ENCODE peak calls at places on chromosomes 6 and 20, in eight cellular contexts. One of them, this sample, is unnamed.
A peak's percentile ranks its signal among the peaks of the same experiment; 100 is the strongest.

GRCh38 chr6:130713144-130713543 is 114.1 kb upstream of the SMLR1 start:
- DNase-seq in IMR-90: no peak
- DNase-seq in GM12878: no peak
- DNase-seq in adrenal gland: no peak
- DNase-seq in esophagus squamous epithelium: no peak
- DNase-seq in Peyer's patch: no peak
- DNase-seq in lower leg skin: no peak
- DNase-seq in suprapubic skin: no peak
- DNase-seq in this sample: no peak

GRCh38 chr6:79946242-79946641 is 1.1 kb downstream of the ELOVL4 start:
- DNase-seq in IMR-90: peak; percentile 35
- DNase-seq in GM12878: no peak
- DNase-seq in adrenal gland: no peak
- DNase-seq in esophagus squamous epithelium: no peak
- DNase-seq in Peyer's patch: no peak
- DNase-seq in lower leg skin: no peak
- DNase-seq in suprapubic skin: no peak
- DNase-seq in this sample: no peak

GRCh38 chr6:89034586-89035251 is 45.8 kb upstream of the PNRC1 start:
- DNase-seq in IMR-90: peak; percentile 49
- DNase-seq in GM12878: no peak
- DNase-seq in adrenal gland: peak; percentile 76
- DNase-seq in esophagus squamous epithelium: no peak
- DNase-seq in Peyer's patch: no peak
- DNase-seq in lower leg skin: no peak
- DNase-seq in suprapubic skin: peak; percentile 80
- DNase-seq in this sample: no peak

GRCh38 chr20:43564455-43564854 is 5.6 kb downstream of the SGK2 start:
- DNase-seq in IMR-90: no peak
- DNase-seq in GM12878: no peak
- DNase-seq in adrenal gland: no peak
- DNase-seq in esophagus squamous epithelium: no peak
- DNase-seq in Peyer's patch: no peak
- DNase-seq in lower leg skin: no peak
- DNase-seq in suprapubic skin: no peak
- DNase-seq in this sample: no peak

GRCh38 chr20:50054626-50055511 is 58.1 kb downstream of the UBE2V1 start:
- DNase-seq in IMR-90: peak; percentile 41
- DNase-seq in GM12878: no peak
- DNase-seq in adrenal gland: no peak
- DNase-seq in esophagus squamous epithelium: no peak
- DNase-seq in Peyer's patch: no peak
- DNase-seq in lower leg skin: no peak
- DNase-seq in suprapubic skin: no peak
- DNase-seq in this sample: no peak

GRCh38 chr20:31816221-31816620 is 2.9 kb upstream of the MYLK2 start:
- DNase-seq in IMR-90: no peak
- DNase-seq in GM12878: no peak
- DNase-seq in adrenal gland: no peak
- DNase-seq in esophagus squamous epithelium: no peak
- DNase-seq in Peyer's patch: no peak
- DNase-seq in lower leg skin: no peak
- DNase-seq in suprapubic skin: no peak
- DNase-seq in this sample: no peak

GRCh38 chr6:54112171-54112650 is 968 bp downstream of the MLIP start:
- DNase-seq in IMR-90: no peak
- DNase-seq in GM12878: no peak
- DNase-seq in adrenal gland: no peak
- DNase-seq in esophagus squamous epithelium: no peak
- DNase-seq in Peyer's patch: no peak
- DNase-seq in lower leg skin: no peak
- DNase-seq in suprapubic skin: no peak
- DNase-seq in this sample: no peak

GRCh38 chr20:22744341-22745193 is 160.2 kb upstream of the FOXA2 start:
- DNase-seq in IMR-90: no peak
- DNase-seq in GM12878: no peak
- DNase-seq in adrenal gland: no peak
- DNase-seq in esophagus squamous epithelium: no peak
- DNase-seq in Peyer's patch: no peak
- DNase-seq in lower leg skin: no peak
- DNase-seq in suprapubic skin: no peak
- DNase-seq in this sample: no peak

GRCh38 chr20:23237166-23237565 is 113.4 kb upstream of the NXT1 start:
- DNase-seq in IMR-90: no peak
- DNase-seq in GM12878: no peak
- DNase-seq in adrenal gland: no peak
- DNase-seq in esophagus squamous epithelium: no peak
- DNase-seq in Peyer's patch: no peak
- DNase-seq in lower leg skin: no peak
- DNase-seq in suprapubic skin: no peak
- DNase-seq in this sample: no peak

GRCh38 chr6:14450133-14451040 is 332.8 kb downstream of the CD83 start:
- DNase-seq in IMR-90: peak; percentile 21
- DNase-seq in GM12878: no peak
- DNase-seq in adrenal gland: no peak
- DNase-seq in esophagus squamous epithelium: no peak
- DNase-seq in Peyer's patch: no peak
- DNase-seq in lower leg skin: no peak
- DNase-seq in suprapubic skin: no peak
- DNase-seq in this sample: no peak

GRCh38 chr6:168493976-168494375 is 53.0 kb downstream of the SMOC2 start:
- DNase-seq in IMR-90: no peak
- DNase-seq in GM12878: no peak
- DNase-seq in adrenal gland: no peak
- DNase-seq in esophagus squamous epithelium: no peak
- DNase-seq in Peyer's patch: no peak
- DNase-seq in lower leg skin: no peak
- DNase-seq in suprapubic skin: no peak
- DNase-seq in this sample: no peak

GRCh38 chr20:10646886-10647420 is 26.8 kb downstream of the JAG1 start:
- DNase-seq in IMR-90: no peak
- DNase-seq in GM12878: no peak
- DNase-seq in adrenal gland: no peak
- DNase-seq in esophagus squamous epithelium: no peak
- DNase-seq in Peyer's patch: no peak
- DNase-seq in lower leg skin: peak; percentile 75
- DNase-seq in suprapubic skin: peak; percentile 60
- DNase-seq in this sample: no peak
- TF ChIP-seq POLR2A in IMR-90: no peak
- TF ChIP-seq POLR2A in GM12878: no peak
- TF ChIP-seq POLR2A in adrenal gland: no peak
- TF ChIP-seq POLR2A in esophagus squamous epithelium: no peak
- TF ChIP-seq POLR2A in Peyer's patch: no peak
- TF ChIP-seq POLR2A in lower leg skin: no peak
- TF ChIP-seq POLR2A in suprapubic skin: no peak
- TF ChIP-seq POLR2A in this sample: no peak

DNA sequence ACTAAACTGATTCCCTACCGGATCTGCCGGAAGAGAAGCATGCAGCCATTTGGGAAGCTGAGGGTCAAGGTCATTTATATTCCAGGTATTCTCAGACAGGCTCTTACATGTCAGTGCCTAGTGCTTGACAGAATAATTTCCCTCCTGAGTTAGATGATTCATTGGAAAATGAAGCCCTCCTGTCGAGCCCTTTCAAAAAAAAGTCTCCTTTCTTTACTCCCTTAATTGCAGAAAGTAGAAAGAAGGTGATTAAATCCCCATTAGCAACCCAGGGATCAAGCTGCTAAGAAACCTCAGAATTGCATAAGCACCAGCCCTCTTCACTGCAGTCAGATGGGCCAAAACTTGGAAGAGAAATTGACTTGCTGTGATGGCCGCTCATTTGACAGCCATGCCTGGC is 60.9 kb upstream of the ARMH2 start:
- DNase-seq in IMR-90: no peak
- DNase-seq in GM12878: no peak
- DNase-seq in adrenal gland: no peak
- DNase-seq in esophagus squamous epithelium: no peak
- DNase-seq in Peyer's patch: no peak
- DNase-seq in lower leg skin: no peak
- DNase-seq in suprapubic skin: no peak
- DNase-seq in this sample: no peak
- TF ChIP-seq POLR2A in IMR-90: no peak
- TF ChIP-seq POLR2A in GM12878: no peak
- TF ChIP-seq POLR2A in adrenal gland: no peak
- TF ChIP-seq POLR2A in esophagus squamous epithelium: no peak
- TF ChIP-seq POLR2A in Peyer's patch: no peak
- TF ChIP-seq POLR2A in lower leg skin: no peak
- TF ChIP-seq POLR2A in suprapubic skin: no peak
- TF ChIP-seq POLR2A in this sample: no peak

DNA sequence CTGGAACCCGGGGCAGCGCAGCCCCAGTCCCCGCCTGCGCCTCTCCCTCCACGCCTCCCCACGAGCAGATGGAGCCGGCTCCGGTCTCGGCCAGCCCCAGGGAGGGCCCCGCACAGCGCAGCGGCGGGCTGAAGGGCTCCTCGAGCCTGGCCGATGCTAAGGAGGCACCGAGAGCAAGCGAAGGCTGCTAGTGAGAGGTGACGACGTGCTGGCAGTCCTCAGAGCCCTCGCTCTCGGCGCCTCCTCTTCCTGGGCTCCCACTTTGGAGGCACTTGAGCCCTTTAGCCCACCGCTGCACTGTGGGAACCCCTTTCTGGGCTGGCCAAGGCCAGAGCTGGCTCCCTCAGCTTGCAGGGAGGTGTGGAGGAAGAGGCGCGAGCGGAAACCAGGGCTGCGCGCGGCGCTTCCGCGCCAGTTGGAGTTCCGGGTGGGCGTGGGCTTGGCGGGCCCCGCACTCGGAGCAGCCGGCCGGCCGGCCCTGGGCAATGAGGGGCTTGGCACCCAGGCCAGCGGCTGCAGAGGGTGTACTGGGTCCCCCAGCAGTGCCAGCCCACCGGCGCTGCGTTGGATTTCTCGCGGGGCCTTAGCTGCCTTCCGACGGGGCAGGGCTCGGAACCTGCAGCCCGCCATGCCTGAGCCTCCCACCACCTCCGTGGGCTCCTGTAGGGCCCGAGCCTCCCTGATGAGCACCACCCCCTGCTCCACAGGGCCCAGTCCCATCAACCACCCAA is 2.5 kb upstream of the TMEM14C start:
- DNase-seq in IMR-90: peak; percentile 17
- DNase-seq in GM12878: no peak
- DNase-seq in adrenal gland: peak; percentile 38
- DNase-seq in esophagus squamous epithelium: no peak
- DNase-seq in Peyer's patch: peak; percentile 56
- DNase-seq in lower leg skin: peak; percentile 86
- DNase-seq in suprapubic skin: no peak
- DNase-seq in this sample: peak; percentile 74
- TF ChIP-seq POLR2A in IMR-90: no peak
- TF ChIP-seq POLR2A in GM12878: peak; percentile 78
- TF ChIP-seq POLR2A in adrenal gland: no peak
- TF ChIP-seq POLR2A in esophagus squamous epithelium: peak; percentile 44
- TF ChIP-seq POLR2A in Peyer's patch: peak; percentile 18
- TF ChIP-seq POLR2A in lower leg skin: no peak
- TF ChIP-seq POLR2A in suprapubic skin: no peak
- TF ChIP-seq POLR2A in this sample: peak; percentile 43

DNA sequence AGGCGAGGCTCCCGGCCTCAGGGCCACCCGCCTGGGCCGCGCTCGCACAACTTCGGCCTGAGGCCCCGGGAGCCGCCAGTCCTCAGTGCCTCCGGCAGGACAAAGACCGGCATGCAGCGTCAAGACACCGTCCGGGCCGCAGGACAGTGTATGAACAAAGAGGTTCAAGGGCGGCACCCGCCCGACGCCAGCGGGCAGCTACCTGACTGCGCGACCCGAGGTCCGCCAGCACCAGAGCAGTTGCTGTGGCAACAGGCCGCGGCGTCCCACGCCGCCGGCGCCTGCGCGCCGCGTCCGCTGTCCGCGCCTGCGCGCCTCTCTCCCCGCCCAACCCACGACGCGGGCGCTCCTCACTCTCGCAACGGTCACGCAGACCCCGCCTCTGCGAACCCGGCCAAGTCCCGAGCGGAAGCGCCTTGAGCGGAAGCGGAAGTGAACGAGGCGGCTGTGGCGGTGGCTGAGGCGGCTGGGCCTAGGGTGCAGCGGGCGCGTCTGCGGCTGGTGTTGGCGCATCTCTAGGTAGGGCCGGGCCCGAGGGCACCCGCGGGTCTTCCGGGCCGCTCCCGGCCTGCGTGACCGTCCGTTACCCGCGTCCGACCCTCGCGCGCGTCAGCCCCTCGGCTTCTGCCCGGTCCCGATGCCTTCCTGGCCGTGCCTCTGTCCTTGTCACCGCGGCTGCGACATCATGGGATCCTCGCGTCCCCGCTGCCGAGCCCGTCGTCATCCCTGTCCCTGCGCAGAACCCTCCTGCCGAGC is at the start of gene FAM120B:
- DNase-seq in IMR-90: peak; percentile 93
- DNase-seq in GM12878: peak; percentile 72
- DNase-seq in adrenal gland: peak; percentile 97
- DNase-seq in esophagus squamous epithelium: peak; percentile 80
- DNase-seq in Peyer's patch: peak; percentile 96
- DNase-seq in lower leg skin: peak; percentile 99
- DNase-seq in suprapubic skin: peak; percentile 97
- DNase-seq in this sample: peak; percentile 97
- TF ChIP-seq POLR2A in IMR-90: peak; percentile 91
- TF ChIP-seq POLR2A in GM12878: peak; percentile 99
- TF ChIP-seq POLR2A in adrenal gland: peak; percentile 91
- TF ChIP-seq POLR2A in esophagus squamous epithelium: peak; percentile 30
- TF ChIP-seq POLR2A in Peyer's patch: peak; percentile 93
- TF ChIP-seq POLR2A in lower leg skin: peak; percentile 45
- TF ChIP-seq POLR2A in suprapubic skin: peak; percentile 62
- TF ChIP-seq POLR2A in this sample: peak; percentile 96